ENCODE peak calls at places on chromosome 4, in eight cellular contexts. L is fibroblast of the conjunctiva; D is NCI-H345; K is NCI-H460; C is AG04449; Q is activated CD4-positive, alpha-beta memory T cell treated with anti-CD3 and anti-CD28 coated beads for 36 hours; A is ELF-1; P is neural crest cell. G is an unnamed sample.

GRCh38 chr4:88457307-88458090 is 580 bp downstream of the HERC5 start:
- DNase-seq in L (no peak), D (peak), K (no peak), C (no peak), Q (peak), A (no peak), P (no peak), G (no peak)

GRCh38 chr4:78397292-78397630 is 154.3 kb upstream of the ANXA3 start:
- DNase-seq in L (no peak), D (no peak), K (no peak), C (no peak), Q (no peak), A (no peak), P (no peak), G (no peak)

GRCh38 chr4:40564815-40565505 is 64.7 kb downstream of the RBM47 start:
- DNase-seq in L (no peak), D (no peak), K (no peak), C (no peak), Q (no peak), A (peak), P (no peak), G (no peak)

GRCh38 chr4:56220261-56220660 is 167.0 kb downstream of the AASDH start:
- DNase-seq in L (no peak), D (no peak), K (no peak), C (no peak), Q (no peak), A (no peak), P (no peak), G (no peak)

GRCh38 chr4:157072002-157072401 is 3.9 kb upstream of the GLRB start:
- DNase-seq in L (no peak), D (no peak), K (no peak), C (no peak), Q (no peak), A (no peak), P (no peak), G (peak)

GRCh38 chr4:95835672-95836071 is 4.2 kb upstream of the PDHA2 start:
- DNase-seq in L (no peak), D (no peak), K (no peak), C (no peak), Q (no peak), A (peak), P (peak), G (no peak)

GRCh38 chr4:40842725-40843401 is 93.1 kb downstream of the NSUN7 start:
- DNase-seq in L (no peak), D (no peak), K (no peak), C (no peak), Q (no peak), A (no peak), P (no peak), G (no peak)

GRCh38 chr4:150150545-150151156 is 72.4 kb downstream of the DCLK2 start:
- DNase-seq in L (no peak), D (no peak), K (no peak), C (no peak), Q (no peak), A (no peak), P (no peak), G (no peak)

GRCh38 chr4:6538586-6538985 is 36.4 kb upstream of the MAN2B2 start:
- DNase-seq in L (no peak), D (peak), K (no peak), C (no peak), Q (no peak), A (no peak), P (no peak), G (no peak)

GRCh38 chr4:188665466-188665865 is 526.2 kb downstream of the TRIML1 start:
- DNase-seq in L (no peak), D (no peak), K (no peak), C (no peak), Q (no peak), A (peak), P (no peak), G (no peak)

GRCh38 chr4:146407669-146408084 is 114.1 kb downstream of the SLC10A7 start:
- DNase-seq in L (no peak), D (no peak), K (no peak), C (no peak), Q (no peak), A (no peak), P (no peak), G (no peak)

GRCh38 chr4:41323186-41323585 is 66.5 kb downstream of the UCHL1 start:
- DNase-seq in L (no peak), D (no peak), K (no peak), C (no peak), Q (no peak), A (no peak), P (no peak), G (no peak)

GRCh38 chr4:185115827-185116232 is 27.2 kb upstream of the SLC25A4 start:
- DNase-seq in L (peak), D (no peak), K (peak), C (peak), Q (no peak), A (peak), P (peak), G (no peak)

GRCh38 chr4:44016582-44017421 is 431.8 kb downstream of the KCTD8 start:
- DNase-seq in L (no peak), D (no peak), K (peak), C (no peak), Q (no peak), A (no peak), P (no peak), G (no peak)

GRCh38 chr4:105225500-105225899 is 78.8 kb downstream of the TET2 start:
- DNase-seq in L (no peak), D (no peak), K (no peak), C (no peak), Q (no peak), A (no peak), P (no peak), G (no peak)

GRCh38 chr4:88159137-88159725 is 792 bp upstream of the ABCG2 start:
- DNase-seq in L (no peak), D (peak), K (peak), C (no peak), Q (no peak), A (peak), P (no peak), G (no peak)

GRCh38 chr4:170145120-170145519 is 55.4 kb upstream of the AADAT start:
- DNase-seq in L (no peak), D (no peak), K (no peak), C (no peak), Q (no peak), A (no peak), P (no peak), G (no peak)

GRCh38 chr4:168811793-168812651 is 198.0 kb downstream of the CBR4 start:
- DNase-seq in L (peak), D (no peak), K (no peak), C (no peak), Q (no peak), A (peak), P (no peak), G (no peak)

GRCh38 chr4:18082254-18082653 is 60.7 kb upstream of the LCORL start:
- DNase-seq in L (no peak), D (no peak), K (no peak), C (no peak), Q (no peak), A (no peak), P (no peak), G (no peak)

G was measured in RCC 7860.